ENCODE peak calls at places on chromosome 2, in five cellular contexts. F is upper lobe of right lung, N is mesenchymal stem cell, O is GM12878, H is heart left ventricle. Z is an unnamed sample.

GRCh38 chr2:10556271-10557140 is 108.4 kb upstream of the ODC1 start:
- DNase-seq in F (no peak), N (no peak), O (no peak), H (no peak), Z (no peak)

GRCh38 chr2:58289029-58289428 is 47.9 kb upstream of the FANCL start:
- DNase-seq in F (no peak), N (no peak), O (no peak), H (no peak), Z (no peak)

GRCh38 chr2:16890081-16890480 is 224.4 kb upstream of the CYRIA start:
- DNase-seq in F (no peak), N (no peak), O (no peak), H (no peak), Z (no peak)

GRCh38 chr2:229431331-229431954 is 160.4 kb upstream of the PID1 start:
- DNase-seq in F (no peak), N (peak; percentile 63), O (no peak), H (no peak), Z (peak; percentile 25)

GRCh38 chr2:127102464-127103242 is 4.3 kb downstream of the BIN1 start:
- DNase-seq in F (no peak), N (no peak), O (no peak), H (no peak), Z (no peak)

GRCh38 chr2:97997774-97998392 is 2.1 kb upstream of the TMEM131 start:
- DNase-seq in F (no peak), N (no peak), O (no peak), H (no peak), Z (no peak)

GRCh38 chr2:232522014-232522854 is 2.0 kb downstream of the PRSS56 start:
- DNase-seq in F (peak; percentile 79), N (peak; percentile 9), O (no peak), H (peak; percentile 39), Z (peak; percentile 46)

GRCh38 chr2:217798743-217799552 is 203.8 kb downstream of the TNS1 start:
- DNase-seq in F (no peak), N (no peak), O (no peak), H (no peak), Z (peak; percentile 60)

GRCh38 chr2:230130668-230131364 is 62.1 kb upstream of the SLC16A14 start:
- DNase-seq in F (no peak), N (peak; percentile 86), O (no peak), H (peak; percentile 68), Z (no peak)

GRCh38 chr2:86037141-86037794 is 68.4 kb downstream of the POLR1A start:
- DNase-seq in F (peak; percentile 89), N (peak; percentile 89), O (no peak), H (peak; percentile 82), Z (no peak)

GRCh38 chr2:144780983-144781382 is 261.1 kb upstream of the ZEB2 start:
- DNase-seq in F (no peak), N (peak; percentile 16), O (no peak), H (no peak), Z (no peak)

GRCh38 chr2:26632624-26633185 is 8.5 kb downstream of the CIB4 start:
- DNase-seq in F (peak; percentile 42), N (no peak), O (no peak), H (no peak), Z (no peak)

GRCh38 chr2:164456599-164456998 is 164.7 kb downstream of the GRB14 start:
- DNase-seq in F (no peak), N (no peak), O (no peak), H (no peak), Z (peak; percentile 3)

GRCh38 chr2:96203130-96204028 is 5.2 kb downstream of the STARD7 start:
- DNase-seq in F (no peak), N (no peak), O (no peak), H (no peak), Z (peak; percentile 41)

GRCh38 chr2:58045580-58046334 is 849 bp upstream of the VRK2 start:
- DNase-seq in F (peak; percentile 48), N (no peak), O (no peak), H (no peak), Z (peak; percentile 58)

GRCh38 chr2:191155608-191156071 is 4.8 kb upstream of the STAT4 start:
- DNase-seq in F (no peak), N (peak; percentile 51), O (no peak), H (no peak), Z (peak; percentile 57)

GRCh38 chr2:43086451-43087221 is 139.8 kb downstream of the ZFP36L2 start:
- DNase-seq in F (no peak), N (peak; percentile 99), O (no peak), H (peak; percentile 88), Z (no peak)

GRCh38 chr2:162318280-162319222 is at the start of gene IFIH1:
- DNase-seq in F (peak; percentile 89), N (peak; percentile 97), O (peak; percentile 94), H (peak; percentile 86), Z (peak; percentile 94)

GRCh38 chr2:72925328-72925943 is 8.1 kb downstream of the EMX1 start:
- DNase-seq in F (no peak), N (no peak), O (no peak), H (no peak), Z (no peak)

GRCh38 chr2:66439291-66440010 is 4.5 kb downstream of the MEIS1 start:
- DNase-seq in F (no peak), N (peak; percentile 41), O (no peak), H (peak; percentile 49), Z (no peak)

GRCh38 chr2:240596491-240596931 is 10.0 kb downstream of the CAPN10 start:
- DNase-seq in F (peak; percentile 51), N (no peak), O (no peak), H (peak; percentile 79), Z (no peak)

GRCh38 chr2:10222-10875 is 36.0 kb downstream of the FAM110C start:
- DNase-seq in F (no peak), N (peak; percentile 4), O (no peak), H (no peak), Z (no peak)

GRCh38 chr2:233528182-233528581 is 38.4 kb downstream of the USP40 start:
- DNase-seq in F (no peak), N (no peak), O (no peak), H (no peak), Z (no peak)

GRCh38 chr2:15432642-15433261 is 128.4 kb downstream of the NBAS start:
- DNase-seq in F (no peak), N (no peak), O (no peak), H (no peak), Z (no peak)

DNA sequence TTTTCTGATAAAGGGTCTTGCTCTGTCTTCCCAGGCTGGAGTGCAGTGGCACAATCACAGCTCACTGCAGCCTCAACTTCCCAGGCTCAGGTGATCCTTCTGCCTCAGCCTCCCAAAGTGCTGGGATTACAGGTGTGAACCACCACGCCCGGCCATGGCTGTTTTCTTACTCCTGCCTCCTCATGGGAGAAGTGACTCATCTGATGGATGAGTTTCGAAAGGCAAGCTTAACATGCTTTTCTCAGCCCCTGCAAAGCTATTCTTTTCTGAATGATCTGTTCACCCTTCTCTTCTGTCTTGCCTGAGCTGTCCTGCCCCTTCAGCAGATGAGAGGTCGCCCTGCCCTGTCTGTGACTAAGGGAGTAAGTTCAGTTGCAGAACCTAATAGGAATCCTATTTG is 929 bp upstream of the CREG2 start:
- DNase-seq in F (no peak), N (peak; percentile 67), O (no peak), H (no peak), Z (no peak)
- H3K4me3 ChIP-seq in F (no peak overlapping the region), N (no peak overlapping the region), O (no peak overlapping the region), H (no peak overlapping the region), Z (no peak overlapping the region)

DNA sequence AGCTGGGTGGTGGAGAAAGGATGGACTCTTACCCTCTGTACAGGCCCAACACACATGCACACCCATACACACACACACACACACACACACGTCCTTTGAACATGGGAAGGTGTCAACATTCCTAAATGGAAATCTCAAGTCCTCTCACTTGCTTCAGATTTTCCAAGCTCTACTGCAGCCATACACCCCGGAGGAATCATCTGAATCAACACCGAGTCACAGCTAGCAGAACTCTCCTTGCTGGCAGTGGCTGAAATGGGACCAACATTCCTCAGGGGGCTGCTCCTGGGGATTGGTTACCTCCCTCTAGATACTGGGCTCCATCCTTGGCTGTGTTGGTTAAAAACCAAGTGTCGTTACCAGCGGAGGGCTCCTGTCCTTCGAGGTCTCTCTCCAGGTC is 112.7 kb downstream of the BCL11A start:
- DNase-seq in F (no peak), N (no peak), O (no peak), H (no peak), Z (no peak)
- H3K4me3 ChIP-seq in F (no peak overlapping the region), N (no peak overlapping the region), O (no peak overlapping the region), H (no peak overlapping the region), Z (no peak overlapping the region)

DNA sequence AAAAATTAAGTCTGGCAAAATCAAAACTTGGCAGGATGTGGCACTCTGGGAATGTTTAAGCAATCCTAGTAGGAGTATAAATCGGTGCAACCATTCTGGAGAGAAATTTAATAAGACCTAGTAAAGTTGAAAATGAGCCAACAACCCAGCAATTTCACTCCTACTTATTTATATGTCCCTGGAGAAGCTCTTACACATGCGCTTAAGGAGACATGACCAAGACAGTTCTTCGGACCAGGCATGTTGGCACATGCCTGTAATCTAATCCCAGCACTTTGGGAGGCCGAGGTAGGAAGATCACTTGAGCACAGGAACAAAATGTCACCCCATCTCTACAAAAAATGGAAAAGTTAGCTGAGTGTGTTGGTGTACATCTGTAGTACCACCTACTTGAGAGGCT is 374.6 kb upstream of the LYPD1 start:
- DNase-seq in F (no peak), N (no peak), O (no peak), H (no peak), Z (no peak)
- H3K4me3 ChIP-seq in F (no peak overlapping the region), N (no peak overlapping the region), O (no peak overlapping the region), H (no peak overlapping the region), Z (no peak overlapping the region)

DNA sequence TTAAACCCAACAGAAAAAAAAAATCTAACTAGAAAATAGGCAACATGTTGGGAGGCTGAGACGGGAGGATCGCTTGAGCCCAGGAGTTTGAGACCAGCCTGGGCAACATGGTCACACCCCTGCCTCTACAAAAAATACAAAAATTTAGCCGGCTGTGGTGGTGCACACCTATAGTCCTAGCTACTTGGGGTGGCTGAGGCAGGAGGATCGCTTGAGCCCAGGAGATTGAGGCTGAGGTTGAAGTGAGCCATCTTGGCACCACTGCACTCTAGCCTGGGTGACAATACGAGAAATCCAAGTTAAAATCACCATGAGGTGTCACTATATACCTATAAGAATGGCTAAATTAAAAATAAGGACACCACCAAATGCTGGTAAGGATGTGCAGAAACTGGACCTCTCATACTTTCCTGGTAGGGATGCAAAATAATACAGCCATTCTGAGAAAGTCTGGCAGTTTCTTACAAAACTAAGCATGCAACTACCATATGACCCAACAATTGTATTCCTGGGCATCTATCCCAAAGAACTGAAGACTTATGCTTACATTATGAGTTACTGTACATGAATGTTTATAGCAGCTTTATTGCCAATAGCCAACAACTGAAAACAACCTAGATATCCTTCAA is 2.2 kb downstream of the SEPTIN10 start:
- DNase-seq in F (no peak), N (peak; percentile 62), O (no peak), H (no peak), Z (peak; percentile 44)
- H3K4me3 ChIP-seq in F (peak overlapping the region; percentile 62), N (peak overlapping the region; percentile 85), O (peak overlapping the region; percentile 62), H (no peak overlapping the region), Z (peak overlapping the region; percentile 91)

DNA sequence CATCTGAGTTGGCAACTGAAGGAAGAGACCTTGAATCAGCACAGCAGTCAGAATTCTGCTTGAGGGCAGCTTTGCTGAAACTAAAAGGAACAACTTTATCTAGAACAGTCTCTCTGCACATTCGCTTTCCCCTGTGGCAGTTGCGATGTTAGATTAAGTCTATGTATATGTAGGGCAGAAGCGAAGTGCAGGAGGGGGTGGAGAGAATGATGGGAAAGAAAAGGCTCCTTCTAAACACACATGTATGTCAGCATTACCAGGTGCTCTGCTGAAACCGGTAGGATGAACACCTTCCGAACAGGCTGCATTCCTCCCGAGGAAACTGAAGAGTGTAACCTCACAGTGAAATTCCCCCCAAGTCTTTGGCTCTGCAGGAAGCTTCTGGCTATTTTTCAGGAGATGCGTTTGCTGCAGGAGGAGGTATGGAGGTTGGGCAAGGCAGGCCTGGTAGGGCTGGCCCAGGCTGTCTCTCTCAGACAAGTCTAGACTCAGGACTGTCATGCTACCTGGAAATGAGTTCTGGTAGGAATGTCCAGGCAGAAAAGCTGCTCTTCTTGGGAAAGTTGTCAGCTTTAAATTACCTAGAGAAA is 70.0 kb upstream of the ATL2 start:
- DNase-seq in F (no peak), N (no peak), O (no peak), H (no peak), Z (no peak)
- H3K4me3 ChIP-seq in F (no peak overlapping the region), N (no peak overlapping the region), O (no peak overlapping the region), H (no peak overlapping the region), Z (no peak overlapping the region)